ENCODE peak calls at places on chromosomes 4 and X, in eight cellular contexts. U, G, Q, I, C, V, H and P are unnamed samples.

GRCh38 chr4:70901607-70901983 is 574 bp upstream of the MOB1B start:
- DNase-seq in U (no peak), G (no peak), Q (no peak), I (no peak), C (no peak), V (no peak), H (no peak), P (no peak)

GRCh38 chr4:155900402-155900801 is 3.1 kb upstream of the TDO2 start:
- DNase-seq in U (no peak), G (peak), Q (no peak), I (no peak), C (no peak), V (no peak), H (peak), P (no peak)

GRCh38 chrX:40176256-40176978 is 78.7 kb upstream of the BCOR start:
- DNase-seq in U (peak), G (peak), Q (peak), I (peak), C (peak), V (peak), H (peak), P (peak)

GRCh38 chrX:54415534-54416350 is 24.5 kb upstream of the TSR2 start:
- DNase-seq in U (no peak), G (peak), Q (no peak), I (no peak), C (no peak), V (peak), H (peak), P (no peak)

GRCh38 chr4:84418032-84418709 is 80.9 kb downstream of the NKX6-1 start:
- DNase-seq in U (no peak), G (no peak), Q (no peak), I (no peak), C (no peak), V (peak), H (no peak), P (no peak)

GRCh38 chrX:149010026-149010898 is 494.8 kb downstream of the IDS start:
- DNase-seq in U (no peak), G (no peak), Q (no peak), I (no peak), C (no peak), V (no peak), H (no peak), P (no peak)

GRCh38 chr4:38759077-38759789 is 23.6 kb downstream of the TLR10 start:
- DNase-seq in U (peak), G (peak), Q (peak), I (peak), C (peak), V (peak), H (peak), P (peak)

GRCh38 chrX:77597090-77597489 is 149.9 kb downstream of the FGF16 start:
- DNase-seq in U (no peak), G (peak), Q (no peak), I (no peak), C (no peak), V (no peak), H (peak), P (no peak)

GRCh38 chrX:13401724-13402123 is 81.9 kb upstream of the ATXN3L start:
- DNase-seq in U (no peak), G (no peak), Q (no peak), I (no peak), C (no peak), V (no peak), H (no peak), P (no peak)

GRCh38 chr4:36332023-36332781 is 50.8 kb downstream of the DTHD1 start:
- DNase-seq in U (no peak), G (peak), Q (no peak), I (no peak), C (peak), V (peak), H (no peak), P (no peak)

GRCh38 chrX:115234220-115234557 is 293 bp upstream of the LRCH2 start:
- DNase-seq in U (no peak), G (no peak), Q (no peak), I (no peak), C (no peak), V (no peak), H (no peak), P (no peak)

GRCh38 chr4:26110493-26110892 is 196.5 kb downstream of the SMIM20 start:
- DNase-seq in U (no peak), G (no peak), Q (no peak), I (no peak), C (no peak), V (no peak), H (no peak), P (no peak)

GRCh38 chrX:130118396-130118795 is 8.1 kb upstream of the ELF4 start:
- DNase-seq in U (no peak), G (no peak), Q (no peak), I (no peak), C (no peak), V (no peak), H (peak), P (peak)

GRCh38 chr4:62410371-62411003 is 1210.4 kb downstream of the ADGRL3 start:
- DNase-seq in U (no peak), G (no peak), Q (no peak), I (no peak), C (no peak), V (no peak), H (no peak), P (no peak)

GRCh38 chr4:62407534-62407933 is 1207.4 kb downstream of the ADGRL3 start:
- DNase-seq in U (no peak), G (no peak), Q (no peak), I (no peak), C (no peak), V (no peak), H (no peak), P (no peak)

GRCh38 chr4:62408467-62408866 is 1208.3 kb downstream of the ADGRL3 start:
- DNase-seq in U (no peak), G (no peak), Q (no peak), I (no peak), C (no peak), V (no peak), H (no peak), P (no peak)
- TF ChIP-seq CTCF in U (no peak), G (no peak), Q (no peak), I (no peak), C (no peak), V (no peak), H (no peak), P (no peak)

GRCh38 chr4:2743518-2744445 is 12.4 kb downstream of the TNIP2 start:
- DNase-seq in U (no peak), G (no peak), Q (no peak), I (no peak), C (no peak), V (no peak), H (no peak), P (no peak)
- TF ChIP-seq CTCF in U (no peak), G (no peak), Q (no peak), I (no peak), C (no peak), V (no peak), H (no peak), P (no peak)

DNA sequence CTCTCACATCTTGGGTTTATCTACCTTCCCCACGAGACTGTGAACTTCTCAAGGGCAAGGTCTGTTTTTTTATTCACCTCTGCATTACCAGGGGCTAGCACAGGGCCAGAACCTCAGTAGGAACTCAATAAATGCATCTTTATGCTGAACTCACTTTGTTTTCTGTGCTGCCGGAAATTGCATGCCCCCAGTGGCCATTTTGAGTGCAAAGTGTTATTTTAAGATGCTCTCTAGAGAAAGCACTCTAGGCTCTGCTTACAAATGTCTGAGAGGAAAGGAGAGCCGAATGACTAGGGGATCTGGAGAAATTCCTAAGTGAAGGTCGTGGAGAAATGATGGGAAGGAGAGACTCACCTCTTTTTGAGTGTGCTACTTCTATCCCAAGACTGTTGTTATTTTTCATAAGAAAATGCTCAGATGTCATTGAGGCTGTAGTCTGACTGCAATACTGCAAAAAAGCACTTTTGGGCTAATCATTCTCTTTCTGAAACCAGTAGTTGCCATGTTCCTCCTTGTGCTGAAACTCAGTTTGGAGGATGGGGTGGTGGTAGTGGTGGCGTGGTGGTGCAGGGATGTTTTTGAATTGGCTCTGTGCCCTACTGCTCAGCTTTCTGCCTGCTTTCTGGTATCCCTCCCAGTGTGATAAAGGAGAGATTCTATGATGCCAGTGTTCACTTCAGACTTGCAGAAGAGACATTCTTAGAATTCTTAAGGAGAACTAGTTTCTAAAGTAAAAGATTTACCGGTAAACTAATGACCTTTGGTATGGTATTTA is 41.3 kb downstream of the DOCK11 start:
- DNase-seq in U (no peak), G (peak), Q (no peak), I (peak), C (peak), V (peak), H (peak), P (peak)
- TF ChIP-seq CTCF in U (peak), G (peak), Q (peak), I (peak), C (peak), V (peak), H (peak), P (no peak)

GRCh38 chr4:101232074-101232776 is 115.1 kb downstream of the PPP3CA start:
- DNase-seq in U (no peak), G (no peak), Q (no peak), I (no peak), C (no peak), V (no peak), H (peak), P (no peak)
- TF ChIP-seq CTCF in U (no peak), G (no peak), Q (no peak), I (no peak), C (no peak), V (no peak), H (no peak), P (no peak)

GRCh38 chrX:64265265-64265664 is 34.9 kb upstream of the ASB12 start:
- DNase-seq in U (no peak), G (peak), Q (no peak), I (no peak), C (no peak), V (no peak), H (no peak), P (no peak)
- TF ChIP-seq CTCF in U (no peak), G (no peak), Q (no peak), I (no peak), C (no peak), V (no peak), H (no peak), P (no peak)

GRCh38 chr4:159131564-159131963 is 28.7 kb downstream of the RAPGEF2 start:
- DNase-seq in U (no peak), G (peak), Q (no peak), I (no peak), C (no peak), V (no peak), H (no peak), P (no peak)
- TF ChIP-seq CTCF in U (no peak), G (no peak), Q (no peak), I (no peak), C (no peak), V (no peak), H (no peak), P (no peak)

GRCh38 chr4:41693629-41694028 is 54.9 kb downstream of the PHOX2B start:
- DNase-seq in U (no peak), G (peak), Q (no peak), I (no peak), C (no peak), V (peak), H (peak), P (peak)
- TF ChIP-seq CTCF in U (peak), G (peak), Q (no peak), I (no peak), C (peak), V (peak), H (peak), P (no peak)

GRCh38 chr4:74292111-74292870 is 16.0 kb upstream of the EPGN start:
- DNase-seq in U (no peak), G (no peak), Q (no peak), I (no peak), C (no peak), V (no peak), H (no peak), P (no peak)
- TF ChIP-seq CTCF in U (no peak), G (no peak), Q (no peak), I (no peak), C (no peak), V (no peak), H (no peak), P (no peak)